ENCODE peak calls at places on chromosomes 7 and 10, in six cellular contexts. One of them, this sample, is unnamed.

GRCh38 chr10:103928784-103929183 is 10.8 kb upstream of the STN1 start:
- DNase-seq in keratinocyte: no peak
- DNase-seq in RWPE1: no peak
- DNase-seq in HCT116: no peak
- DNase-seq in kidney: no peak
- DNase-seq in AG04450: no peak
- DNase-seq in this sample: no peak

GRCh38 chr7:49706106-49706505 is 67.3 kb upstream of the VWC2 start:
- DNase-seq in AG04450: no peak
- DNase-seq in keratinocyte: no peak
- DNase-seq in HCT116: no peak
- DNase-seq in kidney: no peak
- DNase-seq in RWPE1: no peak
- DNase-seq in this sample: no peak

GRCh38 chr7:1852781-1853618 is 182.9 kb downstream of the ELFN1 start:
- DNase-seq in RWPE1: no peak
- DNase-seq in kidney: peak; percentile 67
- DNase-seq in AG04450: no peak
- DNase-seq in keratinocyte: no peak
- DNase-seq in HCT116: no peak
- DNase-seq in this sample: no peak

GRCh38 chr10:24469993-24470392 is 253.7 kb downstream of the ARHGAP21 start:
- DNase-seq in HCT116: no peak
- DNase-seq in kidney: peak; percentile 77
- DNase-seq in AG04450: no peak
- DNase-seq in RWPE1: no peak
- DNase-seq in keratinocyte: no peak
- DNase-seq in this sample: no peak

GRCh38 chr7:50092579-50093411 is at the start of gene ZPBP:
- DNase-seq in AG04450: no peak
- DNase-seq in HCT116: peak; percentile 7
- DNase-seq in RWPE1: peak; percentile 20
- DNase-seq in kidney: no peak
- DNase-seq in keratinocyte: peak; percentile 11
- DNase-seq in this sample: peak; percentile 71

GRCh38 chr7:750111-750905 is 23.2 kb upstream of the PRKAR1B start:
- DNase-seq in kidney: peak; percentile 53
- DNase-seq in AG04450: no peak
- DNase-seq in keratinocyte: no peak
- DNase-seq in HCT116: no peak
- DNase-seq in RWPE1: no peak
- DNase-seq in this sample: no peak

GRCh38 chr10:58531084-58531695 is 18.5 kb downstream of the BICC1 start:
- DNase-seq in HCT116: peak; percentile 57
- DNase-seq in RWPE1: peak; percentile 29
- DNase-seq in keratinocyte: no peak
- DNase-seq in AG04450: no peak
- DNase-seq in kidney: no peak
- DNase-seq in this sample: peak; percentile 70

GRCh38 chr10:63297941-63298340 is 164.8 kb downstream of the NRBF2 start:
- DNase-seq in kidney: no peak
- DNase-seq in RWPE1: no peak
- DNase-seq in AG04450: no peak
- DNase-seq in HCT116: no peak
- DNase-seq in keratinocyte: no peak
- DNase-seq in this sample: no peak

GRCh38 chr7:142632291-142633134 is 116.8 kb upstream of the PRSS1 start:
- DNase-seq in HCT116: peak; percentile 63
- DNase-seq in kidney: no peak
- DNase-seq in AG04450: no peak
- DNase-seq in keratinocyte: no peak
- DNase-seq in RWPE1: peak; percentile 68
- DNase-seq in this sample: peak; percentile 65

GRCh38 chr10:10475812-10476211 is 541.9 kb upstream of the CELF2 start:
- DNase-seq in keratinocyte: no peak
- DNase-seq in AG04450: no peak
- DNase-seq in RWPE1: no peak
- DNase-seq in kidney: no peak
- DNase-seq in HCT116: no peak
- DNase-seq in this sample: no peak

GRCh38 chr10:12566161-12567115 is 217.1 kb downstream of the CAMK1D start:
- DNase-seq in HCT116: no peak
- DNase-seq in AG04450: no peak
- DNase-seq in RWPE1: no peak
- DNase-seq in kidney: no peak
- DNase-seq in keratinocyte: no peak
- DNase-seq in this sample: no peak

GRCh38 chr7:140673770-140674155 is 1.0 kb downstream of the ADCK2 start:
- DNase-seq in keratinocyte: no peak
- DNase-seq in RWPE1: no peak
- DNase-seq in kidney: no peak
- DNase-seq in AG04450: no peak
- DNase-seq in HCT116: no peak
- DNase-seq in this sample: no peak

DNA sequence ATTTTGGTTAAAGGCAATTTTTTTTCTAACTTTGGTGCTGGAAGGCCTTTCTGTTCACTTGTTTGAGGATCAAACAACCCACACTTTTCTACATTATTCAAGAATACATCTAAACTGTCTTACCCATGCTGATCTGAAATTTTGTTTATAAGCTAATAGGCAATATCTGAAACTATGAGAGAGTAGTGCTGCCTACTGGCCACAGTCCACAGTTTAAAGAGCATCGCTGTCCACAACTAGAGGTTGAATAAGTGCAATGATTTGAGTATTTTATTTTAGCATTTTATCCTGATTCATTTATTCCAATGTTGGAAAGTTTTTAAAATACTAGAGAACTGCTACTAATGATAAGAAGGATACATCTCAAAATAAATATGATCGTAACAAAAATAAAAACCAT is 306.9 kb downstream of the ELMO1 start:
- DNase-seq in RWPE1: no peak
- DNase-seq in HCT116: no peak
- DNase-seq in keratinocyte: no peak
- DNase-seq in kidney: no peak
- DNase-seq in AG04450: no peak
- DNase-seq in this sample: no peak
- TF ChIP-seq CTCF in RWPE1: peak; percentile 27
- TF ChIP-seq CTCF in HCT116: no peak
- TF ChIP-seq CTCF in keratinocyte: no peak
- TF ChIP-seq CTCF in kidney: no peak
- TF ChIP-seq CTCF in AG04450: peak; percentile 6
- TF ChIP-seq CTCF in this sample: no peak

GRCh38 chr7:151226875-151227782 is at the start of gene ABCF2:
- DNase-seq in kidney: peak; percentile 100
- DNase-seq in RWPE1: peak; percentile 98
- DNase-seq in HCT116: peak; percentile 98
- DNase-seq in keratinocyte: peak; percentile 93
- DNase-seq in AG04450: peak; percentile 97
- DNase-seq in this sample: peak; percentile 100
- TF ChIP-seq CTCF in kidney: no peak
- TF ChIP-seq CTCF in RWPE1: no peak
- TF ChIP-seq CTCF in HCT116: no peak
- TF ChIP-seq CTCF in keratinocyte: no peak
- TF ChIP-seq CTCF in AG04450: no peak
- TF ChIP-seq CTCF in this sample: no peak

DNA sequence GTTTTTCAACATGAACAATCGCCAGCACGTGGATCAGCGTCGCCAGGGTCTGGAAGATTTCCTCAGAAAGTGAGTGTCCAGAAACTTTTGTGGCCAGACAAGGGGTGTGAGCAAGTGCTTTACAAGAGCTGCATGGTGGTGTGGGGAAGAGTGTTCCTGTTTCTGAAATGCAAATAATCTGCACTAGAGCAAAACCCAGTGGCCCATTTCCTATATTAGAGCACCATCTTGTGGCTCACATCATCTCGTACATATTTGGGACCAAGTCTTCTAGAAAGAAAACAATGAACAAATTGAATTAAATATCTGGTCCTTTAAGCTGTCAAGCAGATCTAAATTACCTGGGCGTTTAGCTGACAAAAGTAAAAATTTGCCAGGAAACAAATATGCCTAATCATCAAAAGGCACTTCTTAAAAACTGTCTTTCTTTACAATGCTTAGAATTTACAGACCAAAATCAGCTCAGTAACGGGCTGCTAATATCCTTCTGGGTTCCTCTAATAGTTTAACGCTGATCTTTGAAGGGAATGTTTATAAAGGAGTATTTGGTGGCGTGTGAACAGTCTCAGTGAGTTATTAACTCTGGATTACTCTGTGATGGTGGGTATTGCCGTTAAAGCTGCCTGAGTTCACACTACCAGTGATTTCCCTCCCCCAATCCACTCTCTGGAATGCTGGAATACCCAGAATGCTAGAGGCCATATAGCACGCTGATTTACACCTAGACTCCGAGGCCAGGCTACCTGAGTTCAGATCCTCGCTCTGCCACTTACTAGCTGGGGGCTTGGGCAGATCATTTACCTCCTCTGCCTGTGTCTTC is 73.6 kb downstream of the SNX10 start:
- DNase-seq in HCT116: peak; percentile 51
- DNase-seq in RWPE1: peak; percentile 45
- DNase-seq in keratinocyte: no peak
- DNase-seq in AG04450: peak; percentile 57
- DNase-seq in kidney: no peak
- DNase-seq in this sample: peak; percentile 59
- TF ChIP-seq CTCF in HCT116: peak; percentile 74
- TF ChIP-seq CTCF in RWPE1: peak; percentile 76
- TF ChIP-seq CTCF in keratinocyte: peak; percentile 51
- TF ChIP-seq CTCF in AG04450: peak; percentile 74
- TF ChIP-seq CTCF in kidney: peak; percentile 84
- TF ChIP-seq CTCF in this sample: peak; percentile 70

GRCh38 chr7:35694161-35694783 is 663 bp downstream of the HERPUD2 start:
- DNase-seq in RWPE1: no peak
- DNase-seq in AG04450: no peak
- DNase-seq in keratinocyte: no peak
- DNase-seq in kidney: no peak
- DNase-seq in HCT116: no peak
- DNase-seq in this sample: no peak
- TF ChIP-seq CTCF in RWPE1: no peak
- TF ChIP-seq CTCF in AG04450: no peak
- TF ChIP-seq CTCF in keratinocyte: no peak
- TF ChIP-seq CTCF in kidney: no peak
- TF ChIP-seq CTCF in HCT116: no peak
- TF ChIP-seq CTCF in this sample: no peak

GRCh38 chr10:14379556-14380330 is 49.0 kb upstream of the FRMD4A start:
- DNase-seq in AG04450: no peak
- DNase-seq in HCT116: no peak
- DNase-seq in RWPE1: no peak
- DNase-seq in kidney: no peak
- DNase-seq in keratinocyte: no peak
- DNase-seq in this sample: no peak
- TF ChIP-seq CTCF in AG04450: no peak
- TF ChIP-seq CTCF in HCT116: no peak
- TF ChIP-seq CTCF in RWPE1: no peak
- TF ChIP-seq CTCF in kidney: no peak
- TF ChIP-seq CTCF in keratinocyte: no peak
- TF ChIP-seq CTCF in this sample: no peak

DNA sequence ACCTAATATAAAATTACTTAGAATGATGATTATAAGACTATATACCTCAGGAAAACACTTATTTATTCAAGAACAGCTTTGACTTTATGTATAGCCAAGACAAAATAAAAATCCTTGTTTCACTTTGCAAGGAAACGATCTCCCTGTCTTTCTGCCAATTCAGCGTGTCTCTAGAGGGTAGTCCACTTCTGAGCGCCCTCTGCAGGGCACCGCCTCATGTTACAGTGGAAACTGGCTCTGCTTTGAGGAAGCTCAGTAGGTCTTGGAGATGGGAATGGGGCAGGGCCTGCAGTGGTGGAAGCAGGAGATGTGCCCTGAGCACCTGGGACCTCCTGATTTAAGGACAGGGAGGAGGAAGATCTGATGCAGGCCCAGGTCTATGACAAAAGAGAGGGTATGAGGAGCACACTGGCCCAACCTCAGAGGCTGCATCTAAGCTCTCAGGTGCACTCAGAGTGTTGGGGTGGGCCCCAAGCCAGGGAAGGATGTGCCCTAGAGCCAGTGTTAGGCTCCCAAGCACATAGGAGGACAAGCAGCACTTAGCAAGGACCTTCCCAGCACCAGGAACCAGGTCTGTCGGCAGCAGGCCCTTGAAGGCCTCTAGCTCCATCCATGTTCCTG is 481.0 kb downstream of the TNS3 start:
- DNase-seq in AG04450: no peak
- DNase-seq in RWPE1: peak; percentile 36
- DNase-seq in keratinocyte: no peak
- DNase-seq in HCT116: peak; percentile 61
- DNase-seq in kidney: no peak
- DNase-seq in this sample: peak; percentile 14
- TF ChIP-seq CTCF in AG04450: peak; percentile 66
- TF ChIP-seq CTCF in RWPE1: peak; percentile 47
- TF ChIP-seq CTCF in keratinocyte: peak; percentile 76
- TF ChIP-seq CTCF in HCT116: peak; percentile 94
- TF ChIP-seq CTCF in kidney: peak; percentile 48
- TF ChIP-seq CTCF in this sample: peak; percentile 8

DNA sequence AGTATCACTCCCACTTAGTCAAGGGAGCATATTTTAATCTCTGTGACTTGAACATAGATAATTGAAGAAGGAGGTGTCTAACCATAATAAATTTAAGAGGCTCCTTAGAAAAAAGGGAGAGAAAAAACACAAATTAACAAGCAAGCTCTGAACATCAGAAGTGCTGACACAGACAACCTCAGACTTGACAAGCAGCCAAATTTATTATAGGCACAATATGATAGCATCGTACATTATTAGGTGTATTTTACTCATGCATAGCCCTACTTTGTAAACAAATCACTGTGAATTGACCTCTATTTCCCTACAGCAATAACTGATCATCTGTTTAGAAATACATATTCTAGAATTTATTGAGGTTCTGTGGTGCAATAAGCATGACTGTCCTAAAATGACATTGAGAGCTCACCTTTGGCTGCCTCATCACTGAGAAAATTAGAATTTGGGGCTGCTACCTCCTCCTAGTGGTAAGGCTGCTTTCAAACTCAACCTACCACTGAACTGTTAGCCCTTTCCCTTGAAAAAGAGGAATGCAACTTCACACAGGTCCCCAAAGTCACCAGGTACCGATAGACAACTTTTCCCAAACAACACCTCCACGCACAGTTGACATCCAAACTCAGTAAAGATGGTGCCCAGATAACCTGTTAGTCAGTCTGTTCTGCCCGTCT is 76.0 kb upstream of the SCIN start:
- DNase-seq in keratinocyte: no peak
- DNase-seq in HCT116: no peak
- DNase-seq in RWPE1: no peak
- DNase-seq in AG04450: no peak
- DNase-seq in kidney: no peak
- DNase-seq in this sample: no peak
- TF ChIP-seq CTCF in keratinocyte: peak; percentile 14
- TF ChIP-seq CTCF in HCT116: peak; percentile 33
- TF ChIP-seq CTCF in RWPE1: no peak
- TF ChIP-seq CTCF in AG04450: peak; percentile 9
- TF ChIP-seq CTCF in kidney: no peak
- TF ChIP-seq CTCF in this sample: peak; percentile 11

This sample was measured in activated CD8-positive, alpha-beta T cell treated with anti-CD3 and anti-CD28 coated beads for 36 hours.